ENCODE peak calls at places on chromosomes 7 and 10, in ten cellular contexts. I is right cardiac atrium; P is CD8-positive, alpha-beta memory T cell; U is psoas muscle; D is neural progenitor cell; X is SK-N-SH; G is cardiac muscle cell; Y is fibroblast of lung; K is neuronal stem cell; S is K562. L is an unnamed sample.
A peak's percentile ranks its signal among the peaks of the same experiment; 100 is the strongest.

GRCh38 chr10:48990226-48990625 is 50.6 kb upstream of the LRRC18 start:
- DNase-seq in D (no peak), U (no peak), G (no peak), Y (no peak), K (no peak), X (no peak), I (no peak), S (no peak), P (no peak), L (no peak)

GRCh38 chr10:95196053-95196452 is 2.0 kb downstream of the ACSM6 start:
- DNase-seq in K (peak; percentile 12), I (no peak), X (no peak), U (no peak), D (peak; percentile 74), P (no peak), S (no peak), Y (no peak), G (no peak), L (no peak)

GRCh38 chr10:17115683-17116082 is 13.9 kb downstream of the CUBN start:
- DNase-seq in U (no peak), K (no peak), Y (peak; percentile 23), D (no peak), S (no peak), I (no peak), X (no peak), P (no peak), G (no peak), L (no peak)

GRCh38 chr7:7819442-7820247 is 101.2 kb upstream of the RPA3 start:
- DNase-seq in D (no peak), I (no peak), S (no peak), G (no peak), Y (no peak), U (no peak), K (no peak), P (no peak), X (no peak), L (no peak)

GRCh38 chr7:101232141-101232821 is 5.3 kb downstream of the CLDN15 start:
- DNase-seq in P (no peak), X (peak; percentile 56), K (no peak), I (no peak), S (peak; percentile 68), G (peak; percentile 51), Y (no peak), U (no peak), D (peak; percentile 57), L (no peak)

GRCh38 chr7:75739796-75740672 is 1.3 kb upstream of the HIP1 start:
- DNase-seq in G (no peak), P (no peak), Y (peak; percentile 64), I (no peak), S (no peak), U (no peak), K (peak; percentile 20), X (no peak), D (no peak), L (no peak)

GRCh38 chr7:150398108-150398964 is 19.2 kb downstream of the ZNF775 start:
- DNase-seq in P (no peak), X (no peak), S (no peak), Y (no peak), U (no peak), K (no peak), D (no peak), G (peak; percentile 54), I (no peak), L (no peak)

GRCh38 chr10:100510533-100511308 is 8.9 kb downstream of the SEC31B start:
- DNase-seq in G (no peak), Y (no peak), X (no peak), S (no peak), P (peak; percentile 89), U (no peak), D (no peak), K (no peak), I (no peak), L (no peak)

GRCh38 chr10:131817866-131818509 is 82.8 kb upstream of the PPP2R2D start:
- DNase-seq in I (no peak), S (no peak), X (peak; percentile 12), P (no peak), D (no peak), G (no peak), U (peak; percentile 34), K (no peak), Y (no peak), L (no peak)

GRCh38 chr7:3003936-3004335 is 39.7 kb downstream of the CARD11 start:
- DNase-seq in S (no peak), P (no peak), G (no peak), Y (no peak), I (no peak), D (no peak), U (no peak), K (no peak), X (no peak), L (no peak)

DNA sequence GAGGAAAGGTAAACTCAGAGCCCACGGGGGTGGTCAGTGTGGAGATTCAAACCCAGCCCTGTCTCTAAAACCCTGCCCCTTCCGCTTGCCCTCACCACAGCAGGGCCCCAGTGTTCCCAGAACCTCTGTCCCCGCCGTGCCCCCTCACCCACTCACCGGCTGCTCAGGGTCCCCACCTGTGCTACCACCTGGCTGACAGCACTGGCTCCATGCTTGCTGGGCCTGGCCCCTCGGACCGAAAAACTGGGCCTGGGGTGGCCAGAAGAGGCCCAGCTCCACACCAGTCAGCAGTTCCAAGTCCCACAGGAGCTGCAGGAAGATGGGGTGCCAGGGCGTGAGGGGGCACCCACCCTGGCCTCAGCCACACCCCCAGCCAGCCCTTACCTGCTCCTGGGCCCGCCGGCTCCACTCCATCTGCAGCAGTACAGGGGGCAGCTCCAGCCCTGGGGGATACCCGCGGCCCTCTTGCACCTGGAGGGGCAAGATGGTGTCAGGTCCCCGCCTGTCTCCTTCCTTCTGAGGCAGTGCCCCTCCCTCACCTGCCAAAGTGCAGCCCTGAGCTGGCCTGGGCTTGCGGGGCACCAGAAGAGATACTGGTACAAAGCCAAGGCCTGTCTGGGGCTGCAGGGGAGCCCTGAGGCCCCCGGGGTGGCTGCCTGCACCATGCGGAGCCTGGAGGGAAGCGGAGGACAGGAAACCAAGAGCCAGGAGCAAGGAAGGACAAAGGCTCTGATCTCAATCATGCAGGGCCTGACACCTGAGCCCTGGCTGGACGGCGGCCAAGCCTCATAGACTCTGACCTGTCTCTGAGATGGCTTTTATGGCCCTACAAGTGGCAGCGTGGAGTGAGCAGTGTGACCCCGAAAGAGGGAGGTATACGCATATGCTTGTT is 11.7 kb downstream of the ATP6V1F start:
- DNase-seq in G (no peak), X (no peak), U (peak; percentile 80), D (no peak), S (no peak), I (peak; percentile 4), K (no peak), P (no peak), Y (no peak), L (no peak)
- H3K27ac ChIP-seq in G (no peak overlapping the region), X (no peak overlapping the region), U (no peak overlapping the region), D (no peak overlapping the region), S (no peak overlapping the region), I (no peak overlapping the region), K (no peak overlapping the region), P (no peak overlapping the region), Y (no peak overlapping the region), L (no peak overlapping the region)

GRCh38 chr10:1515780-1516491 is 221.4 kb downstream of the ADARB2 start:
- DNase-seq in K (no peak), G (no peak), D (no peak), I (no peak), X (no peak), U (no peak), Y (no peak), S (no peak), P (no peak), L (no peak)
- H3K9me3 ChIP-seq in K (peaks cover 2% of the 10 kb centered on the region), G (no peaks in the 10 kb centered on the region), D (no peaks in the 10 kb centered on the region), I (no peaks in the 10 kb centered on the region), X (peaks cover 3% of the 10 kb centered on the region), U (no peaks in the 10 kb centered on the region), Y (no peaks in the 10 kb centered on the region), S (no peaks in the 10 kb centered on the region), P (no peaks in the 10 kb centered on the region), L (no peaks in the 10 kb centered on the region)

DNA sequence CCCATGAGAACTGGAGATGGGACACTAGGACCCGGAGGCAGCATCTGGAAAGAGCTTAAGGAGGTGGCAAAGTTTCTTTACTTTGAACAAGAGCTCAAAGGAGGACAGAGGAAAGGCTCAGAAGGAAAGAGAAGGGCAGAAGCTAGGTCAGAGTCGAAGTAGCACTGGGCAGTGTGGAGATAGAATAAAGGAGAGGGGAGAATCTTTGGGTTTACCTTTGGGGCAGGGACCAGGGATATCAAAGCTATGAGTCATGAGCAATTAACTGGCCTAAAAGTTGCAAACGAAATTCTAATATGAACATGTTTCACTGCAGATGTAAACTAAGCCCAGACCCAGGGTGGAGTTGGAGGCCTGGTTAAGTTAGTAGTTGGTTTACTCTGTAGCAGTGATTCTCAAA is 24.8 kb upstream of the STK17A start:
- DNase-seq in X (no peak), Y (no peak), I (no peak), S (no peak), D (no peak), K (no peak), U (no peak), G (no peak), P (no peak), L (no peak)
- H3K27ac ChIP-seq in X (no peak overlapping the region), Y (no peak overlapping the region), I (no peak overlapping the region), S (no peak overlapping the region), D (no peak overlapping the region), K (no peak overlapping the region), U (no peak overlapping the region), G (no peak overlapping the region), P (no peak overlapping the region), L (no peak overlapping the region)

GRCh38 chr7:99004781-99005500 is 126.6 kb downstream of the TRRAP start:
- DNase-seq in U (no peak), Y (no peak), X (no peak), P (no peak), I (no peak), G (no peak), S (no peak), K (no peak), D (no peak), L (no peak)

GRCh38 chr7:99004216-99004615 is 125.9 kb downstream of the TRRAP start:
- DNase-seq in X (no peak), S (no peak), U (no peak), P (no peak), D (no peak), Y (no peak), I (no peak), G (no peak), K (no peak), L (no peak)

GRCh38 chr7:99002827-99003212 is 124.5 kb downstream of the TRRAP start:
- DNase-seq in G (no peak), K (no peak), X (no peak), I (no peak), D (no peak), S (no peak), Y (no peak), U (no peak), P (no peak), L (no peak)

GRCh38 chr7:99002146-99002826 is 124.0 kb downstream of the TRRAP start:
- DNase-seq in D (no peak), K (no peak), Y (no peak), X (no peak), P (no peak), U (no peak), G (no peak), I (no peak), S (no peak), L (no peak)

DNA sequence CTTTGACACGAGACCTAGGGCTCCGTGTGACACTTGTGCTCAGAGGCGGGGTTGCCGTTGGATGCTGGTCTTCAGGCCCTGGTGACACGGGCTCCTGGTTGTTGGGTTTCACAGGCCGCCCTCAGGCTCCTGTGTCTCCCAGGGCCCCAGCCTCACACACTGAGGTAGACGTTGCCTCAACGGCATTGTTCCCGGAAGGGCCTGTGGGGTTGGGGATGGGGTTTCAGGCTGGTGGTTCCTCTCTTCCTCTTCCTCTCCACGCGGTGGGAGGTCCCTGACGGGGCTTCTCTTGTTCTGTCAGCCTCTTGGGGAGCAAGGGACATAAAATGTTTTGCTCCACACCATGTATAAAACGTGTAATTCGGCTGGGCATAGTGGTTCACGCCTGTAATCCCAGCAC is 125.1 kb downstream of the TRRAP start:
- DNase-seq in U (no peak), K (no peak), S (no peak), I (no peak), G (no peak), X (no peak), P (no peak), D (no peak), Y (no peak), L (no peak)
- H3K9me3 ChIP-seq in U (no peaks in the 10 kb centered on the region), K (peaks cover 3% of the 10 kb centered on the region), S (no peaks in the 10 kb centered on the region), I (no peaks in the 10 kb centered on the region), G (no peaks in the 10 kb centered on the region), X (no peaks in the 10 kb centered on the region), P (no peaks in the 10 kb centered on the region), D (no peaks in the 10 kb centered on the region), Y (no peaks in the 10 kb centered on the region), L (no peaks in the 10 kb centered on the region)